ENCODE peak calls at places on chromosomes 7 and 10, in seven cellular contexts. P is breast epithelium, D is spleen, J is vagina, C is GM23248, Q is IMR-90, I is heart left ventricle. R is an unnamed sample. For H3K4me1, the result is how much of the 10 kb centered on the place peaks cover.

GRCh38 chr7:147412782-147413186 is 1177.8 kb upstream of the C7orf33 start:
- DNase-seq in J (no peak), Q (peak), D (no peak), C (peak), I (no peak), P (no peak), R (peak)

GRCh38 chr7:155531686-155532085 is 14.7 kb downstream of the CNPY1 start:
- DNase-seq in D (peak), J (no peak), C (no peak), I (no peak), Q (no peak), P (no peak), R (no peak)

GRCh38 chr10:60175418-60175817 is 214.3 kb downstream of the ANK3 start:
- DNase-seq in Q (peak), C (peak), I (no peak), J (no peak), D (no peak), P (no peak), R (no peak)

GRCh38 chr10:12846718-12847117 is 154.8 kb downstream of the CCDC3 start:
- DNase-seq in Q (peak), D (no peak), P (no peak), I (no peak), J (no peak), C (no peak), R (no peak)

GRCh38 chr7:158228986-158229385 is 358.6 kb downstream of the PTPRN2 start:
- DNase-seq in I (no peak), C (no peak), D (no peak), Q (no peak), P (no peak), J (no peak), R (no peak)

GRCh38 chr7:32150589-32150988 is 80.4 kb upstream of the PDE1C start:
- DNase-seq in J (no peak), P (no peak), C (no peak), Q (no peak), I (no peak), D (no peak), R (no peak)

GRCh38 chr7:45943986-45944385 is 22.9 kb upstream of the IGFBP3 start:
- DNase-seq in J (no peak), D (no peak), Q (peak), I (no peak), P (no peak), C (no peak), R (no peak)

GRCh38 chr10:101029520-101030309 is 1.2 kb downstream of the PDZD7 start:
- DNase-seq in D (no peak), P (no peak), C (peak), Q (no peak), J (no peak), I (no peak), R (no peak)

GRCh38 chr10:18273039-18273438 is 132.8 kb downstream of the CACNB2 start:
- DNase-seq in I (no peak), P (no peak), J (no peak), Q (no peak), C (no peak), D (no peak), R (no peak)

GRCh38 chr7:28573059-28573553 is 160.8 kb downstream of the CREB5 start:
- DNase-seq in J (no peak), C (peak), P (peak), D (no peak), Q (peak), I (peak), R (no peak)

GRCh38 chr7:138184191-138184590 is 107.9 kb downstream of the AKR1D1 start:
- DNase-seq in D (no peak), P (no peak), C (no peak), J (no peak), I (no peak), Q (no peak), R (no peak)

GRCh38 chr7:13407911-13408310 is 581.6 kb downstream of the ETV1 start:
- DNase-seq in D (no peak), Q (no peak), I (no peak), C (no peak), P (no peak), J (no peak), R (no peak)
- H3K27ac ChIP-seq in D (no peak), Q (no peak), I (no peak), C (no peak), P (no peak), J (no peak), R (no peak)

DNA sequence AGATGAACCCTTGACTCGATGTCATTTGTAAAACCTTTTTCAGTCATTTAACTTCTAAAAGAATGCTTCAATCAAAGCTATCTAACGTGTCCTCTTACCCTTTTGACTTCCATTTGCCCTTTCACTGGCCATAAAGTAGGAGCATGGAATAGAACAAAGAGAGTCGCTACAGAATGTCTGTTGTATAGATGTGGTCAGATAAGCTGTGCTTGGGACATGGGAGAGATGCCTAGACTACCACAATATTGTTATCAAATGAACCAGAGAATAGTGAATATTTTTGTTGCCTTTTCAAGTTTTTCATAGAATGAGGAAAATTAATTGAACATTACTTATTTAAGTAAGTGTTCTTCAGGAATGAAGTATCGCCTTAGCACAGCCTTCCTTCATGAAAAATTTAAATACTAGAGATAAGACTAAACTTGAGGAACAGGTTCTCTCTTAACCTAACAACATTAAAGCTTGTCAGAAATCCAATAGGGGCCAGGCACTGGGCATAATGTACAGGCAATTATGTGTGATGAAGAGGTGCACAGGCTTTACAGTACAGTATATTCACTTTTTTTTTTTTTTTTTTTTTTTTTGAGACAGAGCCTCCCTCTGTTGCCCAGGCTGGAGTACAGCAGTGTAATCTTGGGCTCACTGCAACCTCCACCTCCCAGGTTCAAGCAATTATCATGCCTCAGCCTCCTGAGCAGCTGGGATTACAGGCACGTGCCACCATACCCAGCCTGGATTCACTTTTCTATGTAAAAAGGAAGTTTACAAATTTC is 7.5 kb upstream of the KMT2E start:
- DNase-seq in J (no peak), P (no peak), Q (no peak), D (no peak), C (no peak), I (no peak), R (no peak)
- H3K4me1 ChIP-seq in J (half or more), P (under half), Q (under half), D (half or more), C (half or more), I (half or more), R (under half)

GRCh38 chr7:80905334-80905733 is 13.5 kb downstream of the SEMA3C start:
- DNase-seq in I (no peak), D (no peak), P (no peak), C (no peak), Q (no peak), J (no peak), R (no peak)

GRCh38 chr7:80910228-80910627 is 8.6 kb downstream of the SEMA3C start:
- DNase-seq in P (no peak), I (no peak), Q (no peak), J (no peak), D (no peak), C (no peak), R (no peak)

GRCh38 chr7:80908360-80908797 is 10.5 kb downstream of the SEMA3C start:
- DNase-seq in C (no peak), J (no peak), Q (no peak), D (no peak), P (no peak), I (no peak), R (no peak)

GRCh38 chr7:80907612-80908011 is 11.2 kb downstream of the SEMA3C start:
- DNase-seq in J (no peak), I (no peak), C (no peak), D (no peak), Q (no peak), P (no peak), R (no peak)

DNA sequence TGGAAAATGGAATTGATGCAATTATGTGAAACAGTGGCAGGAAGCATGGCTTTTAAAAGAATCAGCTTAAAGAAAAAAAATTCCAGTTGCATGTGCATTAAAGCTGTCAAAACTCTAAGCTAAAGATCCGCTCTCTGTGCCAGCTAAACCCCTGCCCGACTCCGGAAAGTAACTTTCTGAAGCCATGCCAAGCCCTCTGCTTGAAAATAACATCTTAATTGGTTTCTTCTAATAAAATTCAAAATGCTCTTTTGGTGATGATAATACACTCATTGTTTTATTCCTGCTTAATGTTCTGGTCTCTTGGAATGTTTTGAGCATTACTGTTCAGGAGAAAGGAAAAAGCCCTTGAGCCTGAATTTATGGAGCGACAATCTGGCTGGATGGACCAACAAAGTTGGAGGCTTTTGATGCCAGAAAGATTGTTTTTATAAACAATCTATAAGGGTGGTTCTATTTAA is 11.7 kb downstream of the SEMA3C start:
- DNase-seq in Q (no peak), J (no peak), P (no peak), C (no peak), D (no peak), I (no peak), R (no peak)
- H3K27ac ChIP-seq in Q (no peak), J (no peak), P (peak), C (peak), D (no peak), I (no peak), R (no peak)

DNA sequence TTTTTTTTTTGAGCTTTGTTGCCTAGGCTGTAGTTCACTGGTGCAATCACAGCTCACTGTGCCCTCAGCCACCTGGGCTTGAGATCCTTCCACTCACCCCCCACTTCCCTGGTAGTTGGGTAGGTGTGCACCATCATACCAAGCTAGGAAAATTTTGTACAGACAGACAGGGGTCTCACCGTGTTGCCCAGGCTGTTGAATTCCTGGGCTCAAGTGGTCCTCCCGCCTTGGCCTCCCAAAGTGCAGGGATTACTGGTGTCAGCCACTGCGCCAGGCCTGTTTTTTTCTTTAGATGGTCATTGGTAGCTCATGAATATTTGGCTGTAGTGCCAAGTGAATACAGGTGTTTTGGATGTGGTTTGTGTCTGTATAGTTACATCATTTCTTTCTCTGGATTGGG is 7.5 kb downstream of the COMTD1 start:
- DNase-seq in P (no peak), Q (no peak), I (no peak), C (no peak), D (no peak), J (no peak), R (no peak)
- H3K4me1 ChIP-seq in P (under half), Q (under half), I (half or more), C (half or more), D (under half), J (half or more), R (under half)

GRCh38 chr10:119003572-119004289 is 25.8 kb upstream of the NANOS1 start:
- DNase-seq in I (no peak), J (no peak), P (no peak), D (no peak), C (no peak), Q (no peak), R (no peak)
- H3K27ac ChIP-seq in I (no peak), J (no peak), P (no peak), D (no peak), C (no peak), Q (no peak), R (no peak)

GRCh38 chr7:129423700-129424410 is 10.4 kb upstream of the STRIP2 start:
- DNase-seq in J (no peak), P (no peak), D (no peak), Q (peak), I (no peak), C (no peak), R (peak)

GRCh38 chr7:129431911-129432643 is 2.2 kb upstream of the STRIP2 start:
- DNase-seq in I (no peak), P (no peak), C (peak), J (no peak), Q (no peak), D (no peak), R (no peak)

GRCh38 chr7:129426482-129426881 is 7.8 kb upstream of the STRIP2 start:
- DNase-seq in Q (no peak), I (no peak), D (no peak), C (no peak), P (no peak), J (no peak), R (no peak)

GRCh38 chr7:129422727-129423126 is 11.5 kb upstream of the STRIP2 start:
- DNase-seq in J (no peak), D (no peak), C (no peak), P (no peak), I (no peak), Q (no peak), R (no peak)

GRCh38 chr7:129427646-129428045 is 6.6 kb upstream of the STRIP2 start:
- DNase-seq in C (no peak), D (no peak), P (no peak), J (no peak), I (no peak), Q (no peak), R (no peak)
- H3K4me1 ChIP-seq in C (under half), D (under half), P (under half), J (under half), I (under half), Q (under half), R (under half)

GRCh38 chr10:93383562-93383981 is 98.6 kb downstream of the MYOF start:
- DNase-seq in D (no peak), C (peak), P (no peak), I (no peak), Q (peak), J (no peak), R (no peak)

GRCh38 chr10:93379366-93380042 is 102.6 kb downstream of the MYOF start:
- DNase-seq in I (no peak), C (peak), J (no peak), Q (peak), P (no peak), D (no peak), R (peak)

GRCh38 chr10:93376372-93377296 is 105.5 kb downstream of the MYOF start:
- DNase-seq in D (no peak), J (no peak), I (peak), C (peak), Q (peak), P (peak), R (peak)

GRCh38 chr10:93380043-93380565 is 102.0 kb downstream of the MYOF start:
- DNase-seq in C (peak), Q (no peak), J (no peak), D (no peak), P (no peak), I (no peak), R (no peak)

DNA sequence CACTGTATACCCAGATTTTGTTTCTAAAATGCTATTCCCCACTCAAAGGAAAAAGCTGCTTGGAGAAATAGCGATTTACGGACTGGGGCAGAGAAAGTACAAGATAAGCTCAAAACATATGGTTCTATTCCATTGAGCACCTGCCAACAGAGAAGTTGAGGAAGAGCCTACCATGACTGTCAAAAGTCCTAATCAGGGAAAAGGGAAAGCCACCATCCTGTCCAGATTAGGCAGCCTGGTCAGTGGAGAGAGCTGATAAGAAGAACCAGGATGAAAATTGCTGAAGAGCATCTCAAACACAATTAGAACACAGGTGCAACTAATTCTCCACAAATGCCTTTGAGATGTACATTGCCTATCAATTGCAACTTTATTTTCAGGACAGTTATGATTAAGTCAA is 104.1 kb downstream of the MYOF start:
- DNase-seq in I (no peak), P (no peak), J (no peak), C (no peak), Q (no peak), D (no peak), R (no peak)
- H3K27ac ChIP-seq in I (peak), P (no peak), J (peak), C (peak), Q (peak), D (no peak), R (no peak)

DNA sequence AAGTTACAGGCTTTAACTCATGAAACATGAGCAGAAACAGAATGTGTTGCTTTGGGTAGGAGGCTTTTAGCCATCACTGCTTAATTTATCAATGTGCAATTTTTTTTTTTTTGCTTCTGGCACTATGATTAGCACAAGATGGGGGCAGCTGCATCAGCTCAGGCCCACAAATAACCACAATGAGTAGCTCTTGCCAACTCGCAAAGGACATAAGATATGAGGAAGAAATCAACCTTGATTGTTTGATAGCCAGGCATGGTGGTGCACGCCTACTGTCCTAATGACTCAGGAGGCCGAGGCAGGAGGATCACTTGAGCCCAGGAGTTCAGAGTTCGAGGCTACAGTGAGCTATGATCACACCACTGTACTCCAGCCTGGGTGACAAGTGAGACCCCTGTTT is 12.3 kb downstream of the NOD1 start:
- DNase-seq in I (no peak), D (no peak), J (no peak), C (peak), Q (no peak), P (no peak), R (no peak)
- H3K4me1 ChIP-seq in I (half or more), D (half or more), J (under half), C (half or more), Q (under half), P (under half), R (under half)

R was measured in foreskin keratinocyte.